ENCODE peak calls at places on chromosome 6, in six cellular contexts. O is trophoblast cell, M is neuronal stem cell, S is IMR-90, Z is H9, L is H1. D is an unnamed sample.

GRCh38 chr6:24323632-24324337 is 34.1 kb downstream of the DCDC2 start:
- DNase-seq in O (no peak), M (peak; percentile 9), S (no peak), Z (no peak), L (no peak), D (peak; percentile 90)

GRCh38 chr6:89952696-89953095 is 58.4 kb downstream of the GJA10 start:
- DNase-seq in O (peak; percentile 25), M (no peak), S (peak; percentile 75), Z (no peak), L (no peak), D (no peak)

GRCh38 chr6:24909281-24910216 is 26.2 kb downstream of the RIPOR2 start:
- DNase-seq in O (no peak), M (no peak), S (no peak), Z (no peak), L (no peak), D (peak; percentile 36)

GRCh38 chr6:81049425-81050042 is 702.9 kb downstream of the TENT5A start:
- DNase-seq in O (no peak), M (no peak), S (peak; percentile 8), Z (no peak), L (no peak), D (no peak)

GRCh38 chr6:69846770-69847506 is 19.4 kb upstream of the COL19A1 start:
- DNase-seq in O (no peak), M (no peak), S (no peak), Z (no peak), L (no peak), D (no peak)

GRCh38 chr6:52365871-52366540 is 4.1 kb downstream of the PAQR8 start:
- DNase-seq in O (no peak), M (no peak), S (peak; percentile 8), Z (no peak), L (no peak), D (no peak)

GRCh38 chr6:163354779-163355431 is 59.6 kb upstream of the QKI start:
- DNase-seq in O (peak; percentile 40), M (no peak), S (peak; percentile 28), Z (no peak), L (no peak), D (no peak)

GRCh38 chr6:119249319-119249718 is 100.2 kb downstream of the MAN1A1 start:
- DNase-seq in O (no peak), M (no peak), S (no peak), Z (no peak), L (no peak), D (no peak)

GRCh38 chr6:99802396-99803031 is 191.5 kb downstream of the MCHR2 start:
- DNase-seq in O (peak; percentile 65), M (no peak), S (no peak), Z (peak; percentile 90), L (peak; percentile 93), D (peak; percentile 90)

GRCh38 chr6:155107432-155108069 is 112.4 kb downstream of the TIAM2 start:
- DNase-seq in O (no peak), M (no peak), S (no peak), Z (no peak), L (no peak), D (no peak)

GRCh38 chr6:63923139-63923739 is 287.6 kb downstream of the PHF3 start:
- DNase-seq in O (peak; percentile 74), M (no peak), S (peak; percentile 51), Z (no peak), L (no peak), D (peak; percentile 25)

GRCh38 chr6:82022614-82023102 is 224.9 kb downstream of the IBTK start:
- DNase-seq in O (peak; percentile 88), M (no peak), S (peak; percentile 84), Z (no peak), L (no peak), D (peak; percentile 64)

GRCh38 chr6:43608310-43608763 is 20.7 kb downstream of the GTPBP2 start:
- DNase-seq in O (peak; percentile 92), M (peak; percentile 68), S (peak; percentile 86), Z (peak; percentile 65), L (peak; percentile 84), D (peak; percentile 88)

GRCh38 chr6:159982726-159983506 is 14.0 kb downstream of the IGF2R start:
- DNase-seq in O (no peak), M (no peak), S (peak; percentile 33), Z (no peak), L (no peak), D (no peak)

GRCh38 chr6:14818422-14818884 is 427.4 kb upstream of the JARID2 start:
- DNase-seq in O (no peak), M (no peak), S (no peak), Z (no peak), L (no peak), D (no peak)

GRCh38 chr6:34953084-34954025 is 64.3 kb downstream of the ANKS1A start:
- DNase-seq in O (peak; percentile 65), M (no peak), S (peak; percentile 80), Z (no peak), L (no peak), D (peak; percentile 31)

GRCh38 chr6:27575594-27576361 is 102.9 kb upstream of the ZNF184 start:
- DNase-seq in O (no peak), M (no peak), S (no peak), Z (no peak), L (no peak), D (peak; percentile 84)

GRCh38 chr6:109740787-109741186 is 49.7 kb downstream of the FIG4 start:
- DNase-seq in O (no peak), M (no peak), S (no peak), Z (no peak), L (no peak), D (peak; percentile 13)

GRCh38 chr6:121652726-121653623 is 217.5 kb downstream of the GJA1 start:
- DNase-seq in O (peak; percentile 80), M (no peak), S (peak; percentile 91), Z (no peak), L (no peak), D (no peak)

GRCh38 chr6:33935439-33936080 is 131.8 kb upstream of the MLN start:
- DNase-seq in O (no peak), M (no peak), S (no peak), Z (peak; percentile 53), L (no peak), D (peak; percentile 16)

GRCh38 chr6:52612336-52613096 is 35.7 kb upstream of the TRAM2 start:
- DNase-seq in O (no peak), M (no peak), S (peak; percentile 50), Z (no peak), L (no peak), D (peak; percentile 46)

GRCh38 chr6:39341352-39341751 is 18.9 kb upstream of the KCNK16 start:
- DNase-seq in O (no peak), M (no peak), S (no peak), Z (no peak), L (no peak), D (peak; percentile 40)
- H4K8ac ChIP-seq in O (no peak overlapping the region), M (no peak overlapping the region), S (no peak overlapping the region), Z (no peak overlapping the region), L (no peak overlapping the region), D (no peak overlapping the region)

GRCh38 chr6:136069119-136069518 is 181.0 kb downstream of the MTFR2 start:
- DNase-seq in O (peak; percentile 41), M (no peak), S (peak; percentile 89), Z (no peak), L (no peak), D (peak; percentile 42)
- H3K4me1 ChIP-seq in O (peaks cover 7% of the 10 kb centered on the region), M (peaks cover 1% of the 10 kb centered on the region), S (peaks cover 17% of the 10 kb centered on the region), Z (peaks cover 4% of the 10 kb centered on the region), L (peaks cover 4% of the 10 kb centered on the region), D (peaks cover 2% of the 10 kb centered on the region)

DNA sequence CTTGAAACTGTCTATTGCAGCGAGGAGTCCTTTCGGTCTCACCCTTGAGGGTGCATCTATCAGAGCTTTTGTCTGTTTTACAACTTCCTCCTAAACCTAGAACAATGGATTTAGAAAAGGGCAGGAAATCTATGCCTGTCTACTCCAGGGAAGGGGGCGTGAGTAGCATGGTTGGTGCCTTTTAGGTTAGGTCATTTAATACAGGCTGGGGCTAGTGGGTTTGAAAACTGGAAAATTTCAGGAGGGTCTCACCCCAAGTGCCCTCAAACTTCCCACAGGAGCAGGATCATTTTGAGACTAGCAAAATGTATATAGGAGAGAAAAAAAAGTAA is 33.5 kb upstream of the BMP6 start:
- DNase-seq in O (no peak), M (no peak), S (no peak), Z (no peak), L (no peak), D (no peak)
- H4K8ac ChIP-seq in O (no peak overlapping the region), M (no peak overlapping the region), S (no peak overlapping the region), Z (no peak overlapping the region), L (no peak overlapping the region), D (no peak overlapping the region)

GRCh38 chr6:17703256-17703694 is 3.5 kb downstream of the NUP153 start:
- DNase-seq in O (peak; percentile 57), M (no peak), S (peak; percentile 82), Z (no peak), L (no peak), D (no peak)

GRCh38 chr6:17705778-17706579 is 746 bp downstream of the NUP153 start:
- DNase-seq in O (peak; percentile 79), M (peak; percentile 69), S (peak; percentile 67), Z (peak; percentile 58), L (peak; percentile 75), D (peak; percentile 81)

GRCh38 chr6:17707371-17707651 is 586 bp upstream of the NUP153 start:
- DNase-seq in O (no peak), M (no peak), S (no peak), Z (no peak), L (no peak), D (no peak)

GRCh38 chr6:17706580-17707370 is at the start of gene NUP153:
- DNase-seq in O (peak; percentile 100), M (peak; percentile 100), S (peak; percentile 98), Z (peak; percentile 99), L (peak; percentile 100), D (peak; percentile 99)

GRCh38 chr6:17705428-17705777 is 1.3 kb downstream of the NUP153 start:
- DNase-seq in O (peak; percentile 57), M (no peak), S (peak; percentile 75), Z (no peak), L (no peak), D (peak; percentile 70)
- H3K4me1 ChIP-seq in O (peaks cover 11% of the 10 kb centered on the region), M (no peaks in the 10 kb centered on the region), S (peaks cover 2% of the 10 kb centered on the region), Z (peaks cover 2% of the 10 kb centered on the region), L (no peaks in the 10 kb centered on the region), D (peaks cover 2% of the 10 kb centered on the region)

GRCh38 chr6:151451417-151451949 is 443 bp downstream of the RMND1 start:
- DNase-seq in O (peak; percentile 22), M (no peak), S (no peak), Z (no peak), L (no peak), D (no peak)
- H4K8ac ChIP-seq in O (peak overlapping the region; percentile 99), M (no peak overlapping the region), S (peak overlapping the region; percentile 81), Z (no peak overlapping the region), L (peak overlapping the region; percentile 91), D (peak overlapping the region; percentile 81)

GRCh38 chr6:2963756-2964155 is 7.6 kb downstream of the SERPINB6 start:
- DNase-seq in O (peak; percentile 81), M (no peak), S (no peak), Z (no peak), L (no peak), D (no peak)
- H3K4me1 ChIP-seq in O (peaks cover 10% of the 10 kb centered on the region), M (peaks cover 10% of the 10 kb centered on the region), S (peaks cover 16% of the 10 kb centered on the region), Z (peaks cover 14% of the 10 kb centered on the region), L (peaks cover 23% of the 10 kb centered on the region), D (no peaks in the 10 kb centered on the region)

DNA sequence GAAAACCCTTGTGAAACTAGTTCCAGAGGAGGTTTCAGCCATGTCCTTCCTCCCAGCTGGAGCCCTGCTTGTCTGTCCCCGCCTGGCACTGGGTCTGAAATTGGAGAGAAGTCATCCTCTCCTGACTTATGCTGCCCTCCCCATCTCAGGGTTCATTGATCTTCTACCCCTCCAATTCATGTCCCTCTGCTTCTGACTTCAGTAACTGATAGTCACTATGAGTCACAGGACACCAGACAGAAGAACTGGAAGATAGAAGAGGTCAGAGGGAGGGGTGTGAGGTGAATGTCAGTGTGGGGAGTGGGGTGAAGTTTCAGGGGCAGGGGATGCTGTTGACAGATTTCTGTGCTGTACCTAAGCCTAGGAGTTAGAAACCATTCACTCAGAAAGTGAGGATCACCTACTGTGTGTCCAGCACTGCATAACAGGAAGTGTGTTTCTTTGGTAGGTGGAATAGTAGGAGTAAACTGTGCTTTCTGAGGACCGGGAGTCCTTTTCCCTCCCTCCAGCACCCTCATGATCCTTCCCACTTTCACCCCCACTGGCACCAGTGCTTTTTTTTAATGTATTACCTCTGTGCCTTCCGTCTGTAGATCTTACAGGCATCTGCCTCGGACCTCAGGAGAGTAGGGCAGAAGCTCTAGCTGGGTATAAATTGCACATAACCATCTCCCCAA is 627 bp upstream of the RPP21 start:
- DNase-seq in O (no peak), M (no peak), S (no peak), Z (no peak), L (no peak), D (no peak)
- H4K8ac ChIP-seq in O (peak overlapping the region; percentile 39), M (no peak overlapping the region), S (peak overlapping the region; percentile 90), Z (no peak overlapping the region), L (no peak overlapping the region), D (no peak overlapping the region)